ENCODE peak calls at places on chromosomes 4 and X, in eight cellular contexts. One of them, this sample, is unnamed.

GRCh38 chrX:100928660-100929613 is at the start of gene XKRX:
- DNase-seq in brain microvascular endothelial cell: no peak
- DNase-seq in mucosa of descending colon: peak; percentile 75
- DNase-seq in GM23248: peak; percentile 53
- DNase-seq in fibroblast of mammary gland: peak; percentile 11
- DNase-seq in psoas muscle: peak; percentile 31
- DNase-seq in endodermal cell: peak; percentile 91
- DNase-seq in lower leg skin: no peak
- DNase-seq in this sample: no peak

GRCh38 chr4:139617702-139618490 is 47.7 kb upstream of the MGST2 start:
- DNase-seq in mucosa of descending colon: no peak
- DNase-seq in brain microvascular endothelial cell: no peak
- DNase-seq in lower leg skin: no peak
- DNase-seq in endodermal cell: no peak
- DNase-seq in psoas muscle: no peak
- DNase-seq in GM23248: peak; percentile 61
- DNase-seq in fibroblast of mammary gland: no peak
- DNase-seq in this sample: no peak

GRCh38 chrX:52353838-52354237 is 15.0 kb upstream of the XAGE2 start:
- DNase-seq in fibroblast of mammary gland: no peak
- DNase-seq in brain microvascular endothelial cell: peak; percentile 7
- DNase-seq in lower leg skin: no peak
- DNase-seq in psoas muscle: no peak
- DNase-seq in GM23248: no peak
- DNase-seq in endodermal cell: peak; percentile 55
- DNase-seq in mucosa of descending colon: no peak
- DNase-seq in this sample: no peak

GRCh38 chrX:124239911-124240310 is 92.5 kb upstream of the TEX13D start:
- DNase-seq in lower leg skin: no peak
- DNase-seq in mucosa of descending colon: no peak
- DNase-seq in GM23248: no peak
- DNase-seq in fibroblast of mammary gland: no peak
- DNase-seq in psoas muscle: no peak
- DNase-seq in endodermal cell: no peak
- DNase-seq in brain microvascular endothelial cell: no peak
- DNase-seq in this sample: no peak

GRCh38 chr4:128553665-128554515 is 255.6 kb upstream of the JADE1 start:
- DNase-seq in fibroblast of mammary gland: no peak
- DNase-seq in GM23248: no peak
- DNase-seq in mucosa of descending colon: no peak
- DNase-seq in psoas muscle: no peak
- DNase-seq in lower leg skin: no peak
- DNase-seq in endodermal cell: no peak
- DNase-seq in brain microvascular endothelial cell: no peak
- DNase-seq in this sample: no peak

GRCh38 chrX:152821145-152821765 is 9.3 kb downstream of the CETN2 start:
- DNase-seq in fibroblast of mammary gland: peak; percentile 38
- DNase-seq in lower leg skin: no peak
- DNase-seq in psoas muscle: no peak
- DNase-seq in GM23248: peak; percentile 64
- DNase-seq in endodermal cell: peak; percentile 86
- DNase-seq in brain microvascular endothelial cell: peak; percentile 15
- DNase-seq in mucosa of descending colon: peak; percentile 34
- DNase-seq in this sample: no peak

GRCh38 chr4:11724731-11725130 is 296.0 kb upstream of the HS3ST1 start:
- DNase-seq in GM23248: no peak
- DNase-seq in psoas muscle: no peak
- DNase-seq in fibroblast of mammary gland: peak; percentile 69
- DNase-seq in lower leg skin: no peak
- DNase-seq in endodermal cell: no peak
- DNase-seq in brain microvascular endothelial cell: no peak
- DNase-seq in mucosa of descending colon: no peak
- DNase-seq in this sample: no peak

GRCh38 chr4:11470709-11471441 is 42.2 kb upstream of the HS3ST1 start:
- DNase-seq in GM23248: no peak
- DNase-seq in brain microvascular endothelial cell: no peak
- DNase-seq in lower leg skin: no peak
- DNase-seq in psoas muscle: no peak
- DNase-seq in endodermal cell: peak; percentile 45
- DNase-seq in mucosa of descending colon: no peak
- DNase-seq in fibroblast of mammary gland: no peak
- DNase-seq in this sample: no peak

GRCh38 chr4:79661196-79661595 is 253.2 kb upstream of the GK2 start:
- DNase-seq in psoas muscle: no peak
- DNase-seq in mucosa of descending colon: no peak
- DNase-seq in fibroblast of mammary gland: peak; percentile 24
- DNase-seq in lower leg skin: no peak
- DNase-seq in endodermal cell: no peak
- DNase-seq in GM23248: no peak
- DNase-seq in brain microvascular endothelial cell: no peak
- DNase-seq in this sample: no peak

GRCh38 chr4:186291256-186291890 is 25.4 kb downstream of the F11 start:
- DNase-seq in psoas muscle: no peak
- DNase-seq in brain microvascular endothelial cell: no peak
- DNase-seq in GM23248: no peak
- DNase-seq in mucosa of descending colon: no peak
- DNase-seq in fibroblast of mammary gland: no peak
- DNase-seq in endodermal cell: no peak
- DNase-seq in lower leg skin: no peak
- DNase-seq in this sample: no peak

GRCh38 chr4:6426571-6427438 is 45.6 kb downstream of the PPP2R2C start:
- DNase-seq in endodermal cell: no peak
- DNase-seq in mucosa of descending colon: no peak
- DNase-seq in fibroblast of mammary gland: no peak
- DNase-seq in lower leg skin: no peak
- DNase-seq in psoas muscle: no peak
- DNase-seq in brain microvascular endothelial cell: no peak
- DNase-seq in GM23248: no peak
- DNase-seq in this sample: no peak

GRCh38 chr4:122360754-122361153 is 18.1 kb upstream of the ADAD1 start:
- DNase-seq in fibroblast of mammary gland: no peak
- DNase-seq in GM23248: no peak
- DNase-seq in mucosa of descending colon: no peak
- DNase-seq in endodermal cell: no peak
- DNase-seq in brain microvascular endothelial cell: no peak
- DNase-seq in lower leg skin: no peak
- DNase-seq in psoas muscle: no peak
- DNase-seq in this sample: no peak

GRCh38 chr4:102449751-102450352 is 51.3 kb upstream of the NFKB1 start:
- DNase-seq in mucosa of descending colon: no peak
- DNase-seq in fibroblast of mammary gland: peak; percentile 68
- DNase-seq in GM23248: peak; percentile 73
- DNase-seq in endodermal cell: peak; percentile 72
- DNase-seq in lower leg skin: no peak
- DNase-seq in psoas muscle: no peak
- DNase-seq in brain microvascular endothelial cell: peak; percentile 68
- DNase-seq in this sample: no peak

GRCh38 chr4:158904815-158905214 is 136.0 kb downstream of the FNIP2 start:
- DNase-seq in GM23248: no peak
- DNase-seq in psoas muscle: no peak
- DNase-seq in endodermal cell: no peak
- DNase-seq in fibroblast of mammary gland: no peak
- DNase-seq in mucosa of descending colon: no peak
- DNase-seq in lower leg skin: no peak
- DNase-seq in brain microvascular endothelial cell: no peak
- DNase-seq in this sample: no peak

GRCh38 chr4:152945639-152946038 is 9.5 kb downstream of the FHDC1 start:
- DNase-seq in fibroblast of mammary gland: no peak
- DNase-seq in psoas muscle: no peak
- DNase-seq in brain microvascular endothelial cell: no peak
- DNase-seq in endodermal cell: no peak
- DNase-seq in GM23248: no peak
- DNase-seq in lower leg skin: no peak
- DNase-seq in mucosa of descending colon: no peak
- DNase-seq in this sample: no peak

GRCh38 chr4:116020141-116020722 is 906.8 kb upstream of the NDST4 start:
- DNase-seq in psoas muscle: no peak
- DNase-seq in endodermal cell: no peak
- DNase-seq in mucosa of descending colon: no peak
- DNase-seq in GM23248: no peak
- DNase-seq in fibroblast of mammary gland: no peak
- DNase-seq in brain microvascular endothelial cell: no peak
- DNase-seq in lower leg skin: no peak
- DNase-seq in this sample: no peak

GRCh38 chr4:106380179-106380578 is 11.6 kb upstream of the GIMD1 start:
- DNase-seq in lower leg skin: no peak
- DNase-seq in GM23248: no peak
- DNase-seq in fibroblast of mammary gland: no peak
- DNase-seq in brain microvascular endothelial cell: no peak
- DNase-seq in psoas muscle: no peak
- DNase-seq in mucosa of descending colon: no peak
- DNase-seq in endodermal cell: no peak
- DNase-seq in this sample: no peak

GRCh38 chr4:107913283-107913899 is 18.0 kb upstream of the CYP2U1 start:
- DNase-seq in GM23248: peak; percentile 81
- DNase-seq in brain microvascular endothelial cell: peak; percentile 76
- DNase-seq in lower leg skin: no peak
- DNase-seq in fibroblast of mammary gland: peak; percentile 78
- DNase-seq in mucosa of descending colon: no peak
- DNase-seq in endodermal cell: peak; percentile 56
- DNase-seq in psoas muscle: no peak
- DNase-seq in this sample: no peak

GRCh38 chr4:26081795-26082498 is 167.9 kb downstream of the SMIM20 start:
- DNase-seq in psoas muscle: no peak
- DNase-seq in endodermal cell: no peak
- DNase-seq in brain microvascular endothelial cell: no peak
- DNase-seq in fibroblast of mammary gland: peak; percentile 62
- DNase-seq in mucosa of descending colon: no peak
- DNase-seq in GM23248: peak; percentile 48
- DNase-seq in lower leg skin: no peak
- DNase-seq in this sample: no peak

DNA sequence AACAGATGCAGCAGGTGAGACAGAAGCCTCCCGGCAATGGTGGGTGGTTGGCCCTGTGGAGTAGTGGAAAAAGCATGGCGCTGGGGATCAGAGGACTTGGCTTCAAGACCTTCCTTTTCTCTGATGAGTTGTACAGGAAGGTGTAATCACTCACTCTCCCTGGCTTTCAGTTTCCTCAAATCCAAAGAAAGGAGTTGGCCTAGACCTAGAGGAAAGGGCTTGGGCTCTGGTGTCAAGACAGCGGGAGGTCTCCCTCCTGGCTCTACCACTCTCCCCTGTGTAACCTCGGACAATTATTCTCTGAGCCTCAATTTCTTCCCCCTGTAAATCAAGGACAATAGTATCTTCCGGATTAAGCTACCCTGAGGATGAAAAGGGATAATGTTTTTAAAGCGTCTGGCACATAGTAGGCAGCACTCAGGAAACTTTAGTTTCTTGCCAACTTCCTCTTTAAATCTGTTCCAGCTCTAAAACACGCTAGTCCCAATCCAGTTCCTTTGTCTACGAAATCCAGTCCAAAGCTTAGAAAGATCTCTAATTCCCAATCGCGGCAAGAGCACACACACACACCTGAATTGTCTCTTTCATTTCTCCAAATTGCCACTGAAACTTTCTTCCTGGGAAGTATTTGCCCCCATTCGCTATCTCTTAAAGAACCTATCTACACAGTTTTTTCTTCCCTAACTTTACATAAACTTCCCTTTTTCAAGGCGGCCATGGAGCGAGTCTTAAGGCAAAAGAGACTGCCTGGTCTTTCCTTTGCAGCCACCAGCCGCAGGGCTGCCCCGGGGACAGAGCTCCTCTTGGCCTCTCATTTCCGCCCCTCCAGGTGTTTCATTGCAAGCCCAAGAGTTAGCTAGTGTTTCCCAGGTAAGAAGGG is 29.9 kb upstream of the GPC4 start:
- DNase-seq in endodermal cell: peak; percentile 83
- DNase-seq in psoas muscle: no peak
- DNase-seq in mucosa of descending colon: peak; percentile 38
- DNase-seq in lower leg skin: no peak
- DNase-seq in fibroblast of mammary gland: peak; percentile 6
- DNase-seq in GM23248: peak; percentile 12
- DNase-seq in brain microvascular endothelial cell: no peak
- DNase-seq in this sample: no peak
- H3K4me3 ChIP-seq in endodermal cell: peak overlapping the region; percentile 74
- H3K4me3 ChIP-seq in psoas muscle: peak overlapping the region; percentile 65
- H3K4me3 ChIP-seq in mucosa of descending colon: no peak overlapping the region
- H3K4me3 ChIP-seq in lower leg skin: no peak overlapping the region
- H3K4me3 ChIP-seq in fibroblast of mammary gland: peak overlapping the region; percentile 22
- H3K4me3 ChIP-seq in GM23248: peak overlapping the region; percentile 66
- H3K4me3 ChIP-seq in brain microvascular endothelial cell: peak overlapping the region; percentile 29
- H3K4me3 ChIP-seq in this sample: peak overlapping the region; percentile 43

GRCh38 chrX:49271341-49271740 is 1.7 kb downstream of the PPP1R3F start:
- DNase-seq in fibroblast of mammary gland: no peak
- DNase-seq in brain microvascular endothelial cell: no peak
- DNase-seq in endodermal cell: no peak
- DNase-seq in psoas muscle: no peak
- DNase-seq in lower leg skin: no peak
- DNase-seq in GM23248: no peak
- DNase-seq in mucosa of descending colon: no peak
- DNase-seq in this sample: no peak
- H3K4me3 ChIP-seq in fibroblast of mammary gland: no peak overlapping the region
- H3K4me3 ChIP-seq in brain microvascular endothelial cell: no peak overlapping the region
- H3K4me3 ChIP-seq in endodermal cell: peak overlapping the region; percentile 71
- H3K4me3 ChIP-seq in psoas muscle: peak overlapping the region; percentile 80
- H3K4me3 ChIP-seq in lower leg skin: no peak overlapping the region
- H3K4me3 ChIP-seq in GM23248: no peak overlapping the region
- H3K4me3 ChIP-seq in mucosa of descending colon: no peak overlapping the region
- H3K4me3 ChIP-seq in this sample: peak overlapping the region; percentile 70

GRCh38 chr4:19883841-19884240 is 367.9 kb upstream of the SLIT2 start:
- DNase-seq in endodermal cell: no peak
- DNase-seq in psoas muscle: no peak
- DNase-seq in brain microvascular endothelial cell: no peak
- DNase-seq in fibroblast of mammary gland: peak; percentile 55
- DNase-seq in GM23248: peak; percentile 61
- DNase-seq in mucosa of descending colon: no peak
- DNase-seq in lower leg skin: no peak
- DNase-seq in this sample: no peak
- H3K4me3 ChIP-seq in endodermal cell: no peak overlapping the region
- H3K4me3 ChIP-seq in psoas muscle: no peak overlapping the region
- H3K4me3 ChIP-seq in brain microvascular endothelial cell: no peak overlapping the region
- H3K4me3 ChIP-seq in fibroblast of mammary gland: no peak overlapping the region
- H3K4me3 ChIP-seq in GM23248: no peak overlapping the region
- H3K4me3 ChIP-seq in mucosa of descending colon: no peak overlapping the region
- H3K4me3 ChIP-seq in lower leg skin: no peak overlapping the region
- H3K4me3 ChIP-seq in this sample: no peak overlapping the region

DNA sequence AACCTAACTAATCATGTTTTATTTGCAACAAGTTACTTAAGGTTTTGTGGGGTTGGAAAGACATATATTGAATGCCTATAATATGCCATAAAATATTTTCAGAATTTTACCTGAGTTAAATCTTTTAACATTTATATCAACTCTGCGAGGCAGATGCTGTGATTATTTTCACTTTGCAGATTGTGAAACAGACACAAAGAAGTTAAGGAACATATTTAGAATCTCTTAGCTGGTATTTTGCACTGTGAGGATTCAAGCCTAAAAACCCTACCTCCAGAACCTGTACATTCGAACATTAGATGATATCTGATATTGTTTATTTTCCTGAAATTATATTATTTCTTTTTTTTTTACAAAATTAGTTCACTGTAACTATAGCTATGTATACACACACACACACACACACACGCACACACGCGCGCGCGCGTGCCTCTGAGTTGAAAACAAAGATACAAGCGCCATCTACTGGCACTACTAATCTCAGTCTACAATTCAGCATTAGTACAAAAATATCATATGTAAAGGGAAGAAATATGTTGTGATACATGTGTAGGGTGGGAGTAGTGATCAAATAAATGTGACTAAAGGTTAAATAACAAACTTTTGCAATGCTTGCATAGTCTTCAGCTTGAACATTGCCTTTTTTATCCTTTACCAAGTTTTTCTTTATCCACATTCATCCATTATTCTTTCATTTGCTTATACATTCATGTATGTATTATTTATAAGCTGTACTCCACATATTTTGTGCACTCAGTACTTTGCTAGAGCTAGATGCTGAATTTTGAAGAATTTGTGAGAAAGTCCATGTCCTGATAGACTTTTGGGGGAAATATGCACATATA is 61.5 kb downstream of the ANXA10 start:
- DNase-seq in GM23248: peak; percentile 80
- DNase-seq in brain microvascular endothelial cell: peak; percentile 90
- DNase-seq in mucosa of descending colon: peak; percentile 77
- DNase-seq in psoas muscle: peak; percentile 63
- DNase-seq in lower leg skin: peak; percentile 92
- DNase-seq in endodermal cell: peak; percentile 81
- DNase-seq in fibroblast of mammary gland: peak; percentile 76
- DNase-seq in this sample: no peak
- H3K4me3 ChIP-seq in GM23248: peak overlapping the region; percentile 64
- H3K4me3 ChIP-seq in brain microvascular endothelial cell: no peak overlapping the region
- H3K4me3 ChIP-seq in mucosa of descending colon: no peak overlapping the region
- H3K4me3 ChIP-seq in psoas muscle: peak overlapping the region; percentile 51
- H3K4me3 ChIP-seq in lower leg skin: no peak overlapping the region
- H3K4me3 ChIP-seq in endodermal cell: no peak overlapping the region
- H3K4me3 ChIP-seq in fibroblast of mammary gland: no peak overlapping the region
- H3K4me3 ChIP-seq in this sample: peak overlapping the region; percentile 33